ENCODE peak calls at places on chromosomes 2 and 18, in six cellular contexts. H, Z, G, S, Y and I are unnamed samples.

GRCh38 chr2:69915050-69915945 is at the start of gene MXD1:
- DNase-seq in H (no peak), Z (no peak), G (no peak), S (no peak), Y (no peak), I (peak; percentile 41)

GRCh38 chr2:127909019-127909418 is 23.3 kb upstream of the AMMECR1L start:
- DNase-seq in H (no peak), Z (no peak), G (no peak), S (no peak), Y (no peak), I (no peak)

GRCh38 chr2:75820693-75821092 is 110.0 kb upstream of the GCFC2 start:
- DNase-seq in H (no peak), Z (no peak), G (no peak), S (no peak), Y (no peak), I (no peak)

GRCh38 chr2:229431331-229431954 is 160.4 kb upstream of the PID1 start:
- DNase-seq in H (peak; percentile 61), Z (no peak), G (no peak), S (peak; percentile 73), Y (no peak), I (no peak)

GRCh38 chr2:221999702-222000101 is 299.1 kb downstream of the PAX3 start:
- DNase-seq in H (no peak), Z (peak; percentile 85), G (no peak), S (no peak), Y (no peak), I (no peak)

GRCh38 chr2:165911231-165911630 is 42.3 kb downstream of the TTC21B start:
- DNase-seq in H (no peak), Z (no peak), G (no peak), S (no peak), Y (no peak), I (no peak)

GRCh38 chr2:209933499-209934458 is 68.7 kb upstream of the RPE start:
- DNase-seq in H (no peak), Z (peak; percentile 9), G (no peak), S (peak; percentile 94), Y (no peak), I (no peak)

GRCh38 chr2:15811367-15811766 is 129.0 kb upstream of the MYCN start:
- DNase-seq in H (no peak), Z (no peak), G (no peak), S (no peak), Y (no peak), I (peak; percentile 24)

GRCh38 chr2:65514555-65515195 is 82.3 kb upstream of the SPRED2 start:
- DNase-seq in H (no peak), Z (no peak), G (no peak), S (no peak), Y (no peak), I (no peak)

GRCh38 chr2:145652992-145653545 is 1133.2 kb upstream of the ZEB2 start:
- DNase-seq in H (no peak), Z (peak; percentile 25), G (no peak), S (no peak), Y (no peak), I (no peak)

GRCh38 chr2:443211-443610 is 155.3 kb upstream of the ALKAL2 start:
- DNase-seq in H (no peak), Z (no peak), G (no peak), S (no peak), Y (no peak), I (no peak)

GRCh38 chr2:233461481-233461891 is 105.1 kb downstream of the USP40 start:
- DNase-seq in H (no peak), Z (no peak), G (no peak), S (no peak), Y (no peak), I (no peak)

GRCh38 chr2:28168376-28168775 is 224.3 kb upstream of the FOSL2 start:
- DNase-seq in H (no peak), Z (no peak), G (no peak), S (no peak), Y (no peak), I (no peak)

GRCh38 chr2:41967426-41968181 is 80.2 kb upstream of the PKDCC start:
- DNase-seq in H (no peak), Z (no peak), G (no peak), S (no peak), Y (no peak), I (no peak)

GRCh38 chr2:41879367-41879871 is 168.4 kb upstream of the PKDCC start:
- DNase-seq in H (no peak), Z (no peak), G (no peak), S (peak; percentile 76), Y (no peak), I (no peak)

GRCh38 chr2:102366406-102367112 is 11.0 kb downstream of the IL18R1 start:
- DNase-seq in H (no peak), Z (no peak), G (no peak), S (no peak), Y (no peak), I (no peak)

GRCh38 chr2:241981076-241981700 is 111.7 kb downstream of the RTP5 start:
- DNase-seq in H (no peak), Z (no peak), G (no peak), S (no peak), Y (no peak), I (no peak)

GRCh38 chr2:234422242-234422641 is 74.6 kb downstream of the ARL4C start:
- DNase-seq in H (no peak), Z (peak; percentile 65), G (no peak), S (no peak), Y (no peak), I (no peak)

GRCh38 chr2:3356799-3357198 is 20.8 kb downstream of the EIPR1 start:
- DNase-seq in H (no peak), Z (no peak), G (no peak), S (no peak), Y (no peak), I (no peak)

GRCh38 chr18:74190086-74190485 is 41.8 kb downstream of the TIMM21 start:
- DNase-seq in H (no peak), Z (no peak), G (no peak), S (no peak), Y (no peak), I (no peak)

GRCh38 chr18:56307771-56308170 is 330.6 kb downstream of the TXNL1 start:
- DNase-seq in H (no peak), Z (no peak), G (no peak), S (no peak), Y (no peak), I (no peak)

GRCh38 chr2:25606892-25607291 is 66.5 kb downstream of the DTNB start:
- DNase-seq in H (peak; percentile 63), Z (no peak), G (no peak), S (peak; percentile 67), Y (no peak), I (no peak)

GRCh38 chr2:238716585-238716984 is 131.3 kb upstream of the TWIST2 start:
- DNase-seq in H (no peak), Z (no peak), G (no peak), S (no peak), Y (no peak), I (no peak)

GRCh38 chr18:12767580-12768155 is 64.8 kb downstream of the PSMG2 start:
- DNase-seq in H (no peak), Z (no peak), G (no peak), S (no peak), Y (no peak), I (no peak)

GRCh38 chr2:12293868-12294267 is 422.9 kb upstream of the TRIB2 start:
- DNase-seq in H (no peak), Z (no peak), G (no peak), S (no peak), Y (no peak), I (no peak)

GRCh38 chr2:231336236-231336635 is 59.3 kb upstream of the B3GNT7 start:
- DNase-seq in H (no peak), Z (no peak), G (no peak), S (no peak), Y (no peak), I (no peak)

GRCh38 chr2:151946856-151947523 is 118.8 kb upstream of the ARL5A start:
- DNase-seq in H (peak; percentile 5), Z (no peak), G (no peak), S (peak; percentile 47), Y (no peak), I (peak; percentile 62)